ENCODE peak calls at places on chromosomes 12 and 14, in seven cellular contexts. R is tibial artery; G is right cardiac atrium; X is transverse colon; O is gastrocnemius medialis; Z is neuronal stem cell; M is CD8-positive, alpha-beta T cell. S is an unnamed sample. For H3K4me1, the result is how much of the 10 kb centered on the place peaks cover.

GRCh38 chr12:128784030-128784770 is 39.6 kb downstream of the SLC15A4 start:
- DNase-seq in R (no peak), G (no peak), X (no peak), O (no peak), Z (no peak), M (no peak), S (no peak)

GRCh38 chr12:9796916-9797315 is 30.4 kb upstream of the KLRF1 start:
- DNase-seq in R (no peak), G (no peak), X (no peak), O (no peak), Z (no peak), M (no peak), S (no peak)

GRCh38 chr12:94889512-94890210 is 113.8 kb downstream of the NDUFA12 start:
- DNase-seq in R (no peak), G (no peak), X (no peak), O (no peak), Z (no peak), M (no peak), S (no peak)

GRCh38 chr12:131222271-131223139 is 268.8 kb downstream of the ADGRD1 start:
- DNase-seq in R (no peak), G (no peak), X (no peak), O (no peak), Z (peak), M (no peak), S (no peak)

GRCh38 chr12:84632556-84632955 is 280.0 kb downstream of the SLC6A15 start:
- DNase-seq in R (no peak), G (no peak), X (no peak), O (no peak), Z (no peak), M (no peak), S (no peak)

GRCh38 chr12:131944601-131945251 is 5.0 kb upstream of the EP400 start:
- DNase-seq in R (no peak), G (no peak), X (peak), O (no peak), Z (no peak), M (no peak), S (no peak)

GRCh38 chr14:75702606-75703261 is 41.7 kb downstream of the TTLL5 start:
- DNase-seq in R (peak), G (peak), X (no peak), O (no peak), Z (peak), M (no peak), S (no peak)

GRCh38 chr14:62064741-62065323 is 302.6 kb downstream of the SNAPC1 start:
- DNase-seq in R (no peak), G (no peak), X (no peak), O (no peak), Z (no peak), M (no peak), S (no peak)

GRCh38 chr14:104202259-104203070 is 64.1 kb downstream of the KIF26A start:
- DNase-seq in R (no peak), G (peak), X (peak), O (no peak), Z (no peak), M (no peak), S (no peak)

GRCh38 chr12:74227846-74228545 is 309.6 kb upstream of the ATXN7L3B start:
- DNase-seq in R (no peak), G (no peak), X (no peak), O (no peak), Z (no peak), M (no peak), S (no peak)

GRCh38 chr12:71642264-71642663 is 21.4 kb downstream of the ZFC3H1 start:
- DNase-seq in R (no peak), G (no peak), X (no peak), O (no peak), Z (no peak), M (no peak), S (no peak)

GRCh38 chr14:70640938-70641547 is 673 bp upstream of the TTC9 start:
- DNase-seq in R (no peak), G (no peak), X (peak), O (peak), Z (peak), M (no peak), S (peak)

GRCh38 chr14:102984336-102985102 is 62.1 kb downstream of the AMN start:
- DNase-seq in R (no peak), G (no peak), X (no peak), O (no peak), Z (no peak), M (no peak), S (no peak)

GRCh38 chr14:92880851-92881250 is 42.1 kb upstream of the CHGA start:
- DNase-seq in R (no peak), G (peak), X (no peak), O (no peak), Z (no peak), M (no peak), S (no peak)

GRCh38 chr14:85336817-85337216 is 193.1 kb upstream of the FLRT2 start:
- DNase-seq in R (peak), G (no peak), X (no peak), O (no peak), Z (no peak), M (no peak), S (no peak)

GRCh38 chr12:114990396-114990795 is 306.4 kb upstream of the TBX3 start:
- DNase-seq in R (no peak), G (no peak), X (no peak), O (no peak), Z (no peak), M (no peak), S (no peak)

GRCh38 chr14:25121342-25122129 is 71.6 kb upstream of the STXBP6 start:
- DNase-seq in R (no peak), G (peak), X (no peak), O (no peak), Z (no peak), M (no peak), S (no peak)

GRCh38 chr14:98119739-98120138 is 1152.3 kb downstream of the BCL11B start:
- DNase-seq in R (no peak), G (no peak), X (no peak), O (no peak), Z (no peak), M (no peak), S (no peak)

GRCh38 chr12:111444706-111445310 is 39.1 kb downstream of the SH2B3 start:
- DNase-seq in R (peak), G (peak), X (peak), O (peak), Z (no peak), M (peak), S (peak)

GRCh38 chr14:82642425-82642824 is 1108.8 kb upstream of the SEL1L start:
- DNase-seq in R (no peak), G (peak), X (no peak), O (no peak), Z (no peak), M (no peak), S (no peak)

GRCh38 chr14:23045419-23046357 is 3.7 kb downstream of the PSMB11 start:
- DNase-seq in R (no peak), G (no peak), X (no peak), O (no peak), Z (no peak), M (no peak), S (no peak)

GRCh38 chr12:77299910-77300772 is 234.8 kb upstream of the E2F7 start:
- DNase-seq in R (no peak), G (no peak), X (no peak), O (no peak), Z (no peak), M (no peak), S (no peak)

GRCh38 chr12:117334855-117335587 is 26.4 kb downstream of the NOS1 start:
- DNase-seq in R (no peak), G (peak), X (no peak), O (no peak), Z (no peak), M (no peak), S (no peak)

GRCh38 chr14:24051789-24052655 is at the start of gene CARMIL3:
- DNase-seq in R (peak), G (peak), X (peak), O (peak), Z (peak), M (peak), S (peak)

GRCh38 chr14:50823051-50823762 is 7.8 kb downstream of the NIN start:
- DNase-seq in R (no peak), G (peak), X (no peak), O (peak), Z (no peak), M (no peak), S (peak)

GRCh38 chr14:50825307-50825706 is 5.7 kb downstream of the NIN start:
- DNase-seq in R (no peak), G (no peak), X (no peak), O (no peak), Z (no peak), M (no peak), S (no peak)

GRCh38 chr14:50821471-50822464 is 9.2 kb downstream of the NIN start:
- DNase-seq in R (no peak), G (peak), X (peak), O (no peak), Z (no peak), M (peak), S (peak)

GRCh38 chr14:50822501-50823042 is 8.4 kb downstream of the NIN start:
- DNase-seq in R (no peak), G (no peak), X (no peak), O (peak), Z (no peak), M (no peak), S (no peak)

DNA sequence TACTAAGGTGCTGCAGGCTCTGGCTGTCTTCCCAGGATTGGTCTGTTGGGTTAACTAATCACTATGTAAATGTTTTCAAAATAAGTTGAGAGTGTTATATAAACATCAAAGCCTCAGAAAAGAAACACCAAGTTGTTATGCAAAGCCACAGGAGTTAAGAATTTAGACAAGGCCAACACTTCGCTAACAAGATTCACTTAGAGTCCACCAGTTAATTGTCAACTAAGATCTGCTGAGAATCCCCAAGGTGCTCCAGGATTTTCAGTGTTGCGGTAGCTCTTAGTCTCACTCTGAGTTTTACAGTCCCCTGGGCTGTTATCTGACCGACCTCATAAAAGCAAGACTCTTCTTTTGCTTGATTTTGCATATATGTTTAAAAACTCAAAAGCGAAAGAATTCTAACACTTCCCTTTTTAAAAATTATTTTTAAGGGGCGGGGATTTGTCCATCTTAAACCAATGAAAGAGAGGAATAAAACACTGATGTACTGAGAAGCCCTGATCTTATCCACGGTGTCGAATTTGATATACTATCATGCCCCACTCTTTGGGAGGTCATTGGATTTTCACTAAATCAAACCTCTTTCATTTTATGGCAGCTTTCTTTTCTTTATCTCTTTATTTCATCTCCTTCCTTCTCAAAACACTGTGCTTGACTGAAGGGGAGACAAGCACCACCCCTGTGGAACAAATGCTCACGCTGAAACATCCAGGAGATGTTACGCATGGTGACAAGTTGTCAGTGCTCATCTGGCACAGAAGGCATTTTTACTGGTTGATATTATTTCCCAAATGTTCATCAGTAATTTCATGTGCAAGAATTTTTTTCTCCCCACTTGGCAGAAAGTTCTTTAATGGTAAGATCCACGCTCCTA is 7.0 kb downstream of the NIN start:
- DNase-seq in R (no peak), G (no peak), X (no peak), O (no peak), Z (no peak), M (no peak), S (peak)
- H3K4me3 ChIP-seq in R (no peak), G (no peak), X (no peak), O (no peak), Z (no peak), M (peak), S (peak)

DNA sequence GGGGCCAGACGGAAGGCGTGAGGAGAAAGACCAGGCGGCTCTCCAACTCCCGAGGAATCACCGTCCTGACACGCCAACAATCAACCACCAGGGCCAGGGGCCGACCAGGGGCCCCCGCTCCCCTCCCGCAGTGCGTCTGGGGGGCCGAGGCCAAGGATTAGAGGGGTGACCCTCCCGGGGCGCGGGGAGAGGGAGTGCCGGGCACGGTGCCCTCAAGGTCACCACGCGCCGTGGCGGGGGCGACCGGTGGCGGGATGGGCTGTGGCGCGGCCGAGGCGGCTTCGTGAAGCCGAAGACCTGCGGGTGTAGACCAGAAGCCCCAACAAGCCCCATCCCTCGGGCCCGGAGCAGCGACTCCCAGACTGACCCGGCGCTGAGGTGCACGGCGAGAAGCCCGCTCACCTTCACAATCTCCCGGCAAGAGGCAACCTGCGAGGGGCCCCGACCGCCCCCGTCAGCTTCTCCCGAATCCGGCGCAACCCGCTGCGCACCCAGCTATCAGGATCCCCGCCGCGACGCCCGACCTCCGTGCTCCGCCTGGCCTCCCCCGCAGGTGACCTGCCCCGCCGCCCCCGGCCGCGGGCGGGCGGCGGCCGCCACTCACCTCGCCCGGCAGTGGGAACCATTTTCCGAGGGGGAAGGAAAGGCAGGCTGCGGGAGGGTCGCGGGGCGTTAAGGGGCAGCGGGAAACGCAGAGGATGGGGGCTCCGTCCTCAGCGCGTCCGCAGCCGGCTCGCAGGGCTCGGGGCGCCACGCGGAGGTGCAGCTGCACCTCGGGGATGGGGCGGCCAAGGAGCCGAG is 446 bp downstream of the ATP2B1 start:
- DNase-seq in R (no peak), G (peak), X (peak), O (peak), Z (no peak), M (peak), S (peak)
- H3K27ac ChIP-seq in R (peak), G (peak), X (peak), O (peak), Z (peak), M (peak), S (peak)

DNA sequence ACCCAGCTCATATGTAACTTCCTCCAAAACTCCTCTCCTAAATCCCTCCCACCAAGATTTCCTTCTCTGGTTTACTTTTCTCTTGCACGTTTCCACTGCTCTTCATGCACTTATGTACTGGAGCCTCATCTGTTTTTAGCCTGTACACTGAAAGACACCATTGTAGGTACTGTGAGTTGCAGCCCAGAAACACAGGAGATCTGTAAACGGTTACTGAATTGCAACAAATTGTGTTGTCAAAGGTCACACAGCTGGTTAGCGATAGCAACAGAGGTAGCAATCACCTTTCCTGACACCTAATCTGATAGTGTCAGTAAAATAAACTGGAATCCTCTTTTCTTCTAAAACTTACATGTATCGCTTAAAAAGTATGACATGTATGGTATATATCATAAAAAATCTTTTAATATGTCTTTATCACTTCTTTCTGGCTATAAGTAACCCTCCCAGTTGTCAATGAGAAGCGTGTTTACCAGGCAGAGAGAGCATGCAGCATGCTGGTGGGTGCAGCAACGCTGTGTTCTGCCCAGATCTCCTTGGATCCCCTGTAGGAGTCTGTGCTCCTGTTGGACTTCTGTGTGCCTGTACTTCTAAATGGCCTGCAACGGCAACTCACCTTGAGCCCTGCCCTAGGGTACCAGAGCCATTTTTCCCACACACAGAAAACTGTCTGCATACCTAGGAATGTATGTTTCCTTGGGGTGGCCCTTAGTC is 121.5 kb upstream of the CPM start:
- DNase-seq in R (no peak), G (no peak), X (no peak), O (no peak), Z (no peak), M (no peak), S (no peak)
- H3K4me1 ChIP-seq in R (under half), G (under half), X (under half), O (under half), Z (under half), M (under half), S (under half)

GRCh38 chr14:56004807-56005579 is 113.2 kb upstream of the PELI2 start:
- DNase-seq in R (peak), G (peak), X (peak), O (no peak), Z (no peak), M (no peak), S (peak)
- H3K4me3 ChIP-seq in R (peak), G (peak), X (no peak), O (no peak), Z (no peak), M (no peak), S (peak)

GRCh38 chr12:64918288-64918687 is 93.8 kb downstream of the TBC1D30 start:
- DNase-seq in R (no peak), G (no peak), X (no peak), O (no peak), Z (no peak), M (no peak), S (no peak)

GRCh38 chr12:64923536-64923935 is 99.1 kb downstream of the TBC1D30 start:
- DNase-seq in R (no peak), G (no peak), X (no peak), O (no peak), Z (no peak), M (no peak), S (no peak)

GRCh38 chr12:64922853-64923252 is 98.4 kb downstream of the TBC1D30 start:
- DNase-seq in R (no peak), G (no peak), X (no peak), O (no peak), Z (no peak), M (no peak), S (no peak)
- H3K27ac ChIP-seq in R (no peak), G (no peak), X (no peak), O (no peak), Z (no peak), M (no peak), S (no peak)

GRCh38 chr12:96046543-96047137 is 11.3 kb upstream of the LTA4H start:
- DNase-seq in R (no peak), G (no peak), X (no peak), O (no peak), Z (no peak), M (no peak), S (no peak)
- H3K4me1 ChIP-seq in R (under half), G (under half), X (under half), O (under half), Z (under half), M (under half), S (under half)